ENCODE peak calls at places on chromosomes 5 and 9, in five cellular contexts. U is GM10248, X is endothelial cell, Z is PC-3, K is transverse colon. D is an unnamed sample.

GRCh38 chr9:134650431-134651190 is 9.0 kb downstream of the COL5A1 start:
- DNase-seq in U (no peak), X (no peak), Z (no peak), K (no peak), D (no peak)

GRCh38 chr5:124908603-124909451 is 162.4 kb upstream of the ZNF608 start:
- DNase-seq in U (peak; percentile 66), X (no peak), Z (no peak), K (no peak), D (no peak)

GRCh38 chr9:70761139-70761538 is 346.7 kb upstream of the KLF9 start:
- DNase-seq in U (no peak), X (no peak), Z (no peak), K (no peak), D (no peak)

GRCh38 chr5:133471699-133472098 is 140.6 kb downstream of the FSTL4 start:
- DNase-seq in U (no peak), X (no peak), Z (no peak), K (no peak), D (no peak)

GRCh38 chr9:15349892-15350761 is 43.1 kb upstream of the TTC39B start:
- DNase-seq in U (no peak), X (no peak), Z (peak; percentile 91), K (peak; percentile 67), D (no peak)

GRCh38 chr5:139898981-139899380 is 103.4 kb downstream of the PSD2 start:
- DNase-seq in U (no peak), X (no peak), Z (no peak), K (no peak), D (no peak)

GRCh38 chr5:116145416-116145815 is 60.6 kb downstream of the COMMD10 start:
- DNase-seq in U (no peak), X (no peak), Z (no peak), K (no peak), D (no peak)

GRCh38 chr5:101897914-101898313 is 398.2 kb downstream of the SLCO4C1 start:
- DNase-seq in U (no peak), X (no peak), Z (no peak), K (no peak), D (no peak)

GRCh38 chr5:175802361-175802760 is 69.0 kb upstream of the CPLX2 start:
- DNase-seq in U (no peak), X (no peak), Z (no peak), K (no peak), D (no peak)

GRCh38 chr5:136776022-136776927 is 410.9 kb upstream of the TRPC7 start:
- DNase-seq in U (no peak), X (no peak), Z (peak; percentile 70), K (no peak), D (no peak)

GRCh38 chr9:107685901-107686300 is 196.3 kb upstream of the KLF4 start:
- DNase-seq in U (no peak), X (no peak), Z (no peak), K (no peak), D (no peak)

GRCh38 chr5:144304683-144305082 is 134.0 kb downstream of the KCTD16 start:
- DNase-seq in U (no peak), X (no peak), Z (no peak), K (no peak), D (no peak)

GRCh38 chr9:101727621-101728524 is 10.6 kb downstream of the GRIN3A start:
- DNase-seq in U (peak; percentile 29), X (peak; percentile 47), Z (peak; percentile 34), K (peak; percentile 21), D (no peak)

GRCh38 chr5:150625831-150626746 is 14.4 kb upstream of the SYNPO start:
- DNase-seq in U (peak; percentile 83), X (no peak), Z (no peak), K (no peak), D (no peak)

GRCh38 chr9:132670816-132671371 is 630 bp downstream of the GTF3C4 start:
- DNase-seq in U (peak; percentile 45), X (peak; percentile 51), Z (peak; percentile 4), K (peak; percentile 24), D (peak; percentile 55)

GRCh38 chr9:113603773-113604172 is 140.2 kb downstream of the RGS3 start:
- DNase-seq in U (no peak), X (no peak), Z (no peak), K (no peak), D (no peak)

GRCh38 chr9:137820161-137820855 is 57.3 kb upstream of the CACNA1B start:
- DNase-seq in U (no peak), X (no peak), Z (no peak), K (no peak), D (no peak)

GRCh38 chr5:143011621-143012020 is 241.4 kb downstream of the ARHGAP26 start:
- DNase-seq in U (no peak), X (no peak), Z (no peak), K (no peak), D (no peak)

GRCh38 chr9:11618241-11618805 is 1005.5 kb upstream of the PTPRD start:
- DNase-seq in U (no peak), X (no peak), Z (no peak), K (no peak), D (no peak)

GRCh38 chr5:174736351-174736721 is 12.0 kb downstream of the MSX2 start:
- DNase-seq in U (no peak), X (no peak), Z (no peak), K (no peak), D (no peak)

GRCh38 chr5:134127376-134127861 is 12.9 kb downstream of the TCF7 start:
- DNase-seq in U (peak; percentile 54), X (no peak), Z (no peak), K (no peak), D (no peak)

GRCh38 chr9:6955251-6955921 is 197.6 kb downstream of the KDM4C start:
- DNase-seq in U (peak; percentile 23), X (no peak), Z (no peak), K (no peak), D (no peak)

GRCh38 chr9:135550344-135550918 is 4.5 kb downstream of the OBP2A start:
- DNase-seq in U (no peak), X (no peak), Z (no peak), K (no peak), D (no peak)

GRCh38 chr9:78958887-78959286 is 612.9 kb upstream of the TLE4 start:
- DNase-seq in U (no peak), X (no peak), Z (no peak), K (no peak), D (no peak)

GRCh38 chr5:2188661-2189060 is 305.9 kb upstream of the IRX4 start:
- DNase-seq in U (no peak), X (no peak), Z (no peak), K (no peak), D (no peak)

GRCh38 chr5:53246042-53246836 is 136.7 kb upstream of the MOCS2 start:
- DNase-seq in U (no peak), X (no peak), Z (peak; percentile 69), K (no peak), D (no peak)

GRCh38 chr5:34680896-34681295 is 24.8 kb downstream of the RAI14 start:
- DNase-seq in U (no peak), X (no peak), Z (no peak), K (no peak), D (no peak)

GRCh38 chr9:38026840-38027527 is 42.0 kb downstream of the SHB start:
- DNase-seq in U (no peak), X (no peak), Z (no peak), K (peak; percentile 46), D (no peak)

GRCh38 chr5:53779541-53779981 is 219.1 kb downstream of the NDUFS4 start:
- DNase-seq in U (no peak), X (peak; percentile 22), Z (peak; percentile 39), K (no peak), D (no peak)

GRCh38 chr5:111252799-111253564 is 28.8 kb downstream of the CAMK4 start:
- DNase-seq in U (peak; percentile 59), X (no peak), Z (no peak), K (peak; percentile 26), D (no peak)

DNA sequence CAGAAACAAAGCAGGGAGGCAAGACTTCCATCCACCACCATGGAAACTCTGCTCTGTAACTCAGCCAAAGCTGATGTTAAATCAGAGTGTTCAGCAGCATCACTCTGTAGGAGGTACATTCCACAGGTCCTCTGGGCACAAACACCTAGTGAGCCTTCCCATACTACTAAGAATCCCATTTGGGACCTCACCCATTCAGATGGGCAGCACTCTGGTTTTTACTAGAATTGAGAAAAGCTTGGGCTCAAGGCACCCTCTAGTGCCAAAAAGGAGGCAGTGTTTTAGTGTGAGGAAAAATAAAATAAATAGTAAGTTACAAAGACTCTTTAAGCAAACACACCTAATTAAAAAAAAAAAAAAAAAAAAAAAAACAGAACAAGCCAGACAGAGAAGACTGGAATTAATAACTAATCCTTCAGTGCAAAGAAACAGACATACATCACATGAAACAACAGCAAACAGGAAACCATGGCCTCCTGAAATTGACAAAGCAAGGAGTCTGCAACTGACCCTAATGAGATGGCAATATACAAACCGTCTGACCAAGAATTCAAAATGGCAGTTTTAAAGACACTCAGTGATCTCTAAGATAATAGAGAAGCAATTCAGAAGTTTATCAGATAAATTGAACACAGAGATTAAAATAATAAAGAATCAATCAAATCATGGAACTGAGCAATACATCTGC is 159.5 kb downstream of the GNA14 start:
- DNase-seq in U (no peak), X (no peak), Z (peak; percentile 44), K (no peak), D (no peak)
- TF ChIP-seq CTCF in U (peak; percentile 23), X (peak; percentile 54), Z (peak; percentile 61), K (peak; percentile 35), D (peak; percentile 17)

DNA sequence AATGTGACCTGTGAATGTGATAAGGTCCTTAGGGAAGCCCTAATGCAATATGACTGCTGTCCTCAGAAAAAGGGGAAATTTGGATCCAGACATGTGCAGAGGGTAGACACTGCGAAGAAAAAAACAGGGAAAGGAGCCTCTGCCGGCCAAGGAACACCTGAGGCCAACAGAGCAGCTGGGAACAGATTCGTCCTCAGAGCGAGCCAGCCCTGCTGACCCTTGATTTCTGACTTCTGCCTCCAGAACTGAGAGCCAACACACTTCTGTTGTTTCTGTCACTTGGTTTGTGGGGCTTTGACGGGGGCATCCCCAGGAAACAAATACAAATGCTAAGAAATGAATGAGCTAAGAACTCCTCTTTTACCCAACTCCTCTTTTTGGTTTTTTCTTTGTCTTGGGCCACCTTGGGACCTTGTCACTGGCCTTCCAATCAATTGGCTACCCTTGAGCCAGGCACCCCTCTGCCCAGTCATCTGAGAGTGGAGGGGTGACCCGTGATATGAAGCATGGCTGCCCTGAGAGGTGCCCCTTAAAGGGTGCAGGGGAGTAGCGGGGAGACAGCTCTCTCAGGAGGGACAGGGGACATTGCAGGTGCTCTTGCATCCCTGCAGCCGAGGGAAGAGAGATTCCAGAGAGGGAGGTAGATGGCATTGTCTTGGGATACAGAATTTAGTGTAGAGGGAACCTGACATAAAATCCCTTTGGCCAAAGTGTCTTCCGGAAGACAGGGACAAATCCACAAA is 16.9 kb downstream of the TMOD1 start:
- DNase-seq in U (no peak), X (no peak), Z (no peak), K (no peak), D (no peak)
- TF ChIP-seq CTCF in U (no peak), X (no peak), Z (no peak), K (no peak), D (no peak)

GRCh38 chr9:109086221-109086620 is 33.5 kb downstream of the TMEM245 start:
- DNase-seq in U (peak; percentile 48), X (no peak), Z (peak; percentile 40), K (no peak), D (no peak)
- TF ChIP-seq CTCF in U (no peak), X (no peak), Z (no peak), K (no peak), D (no peak)

DNA sequence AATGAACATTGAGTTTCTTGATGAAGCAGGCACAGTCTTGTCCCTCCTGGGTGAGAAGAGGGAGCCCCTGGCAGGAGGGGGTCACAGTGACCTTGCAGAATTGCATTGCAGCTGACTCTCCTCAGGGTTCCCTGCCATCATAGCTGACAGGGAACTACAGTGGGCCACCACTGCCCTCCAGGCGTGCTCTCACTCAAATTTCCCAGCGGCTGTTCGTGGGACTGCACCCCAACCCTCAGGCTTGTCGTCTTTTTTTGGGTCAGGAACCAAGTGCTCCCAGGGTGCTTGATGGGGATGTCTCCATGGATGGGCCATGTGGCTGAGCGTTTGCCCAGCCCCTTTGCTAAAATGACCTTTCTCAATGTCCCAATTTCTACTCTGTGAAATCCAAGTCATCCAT is 215.8 kb downstream of the MELK start:
- DNase-seq in U (peak; percentile 38), X (peak; percentile 30), Z (no peak), K (no peak), D (no peak)
- TF ChIP-seq CTCF in U (peak; percentile 24), X (peak; percentile 63), Z (no peak), K (peak; percentile 25), D (no peak)